ENCODE peak calls at places on chromosomes 6 and 20, in four cellular contexts. One of them, this sample, is unnamed.

GRCh38 chr6:139376054-139376355 is 1.6 kb upstream of the CITED2 start:
- DNase-seq in heart left ventricle: no peak
- DNase-seq in BE2C: no peak
- DNase-seq in AG09319: no peak
- DNase-seq in this sample: no peak

GRCh38 chr6:107647439-107647948 is 157.6 kb downstream of the SOBP start:
- DNase-seq in heart left ventricle: no peak
- DNase-seq in BE2C: no peak
- DNase-seq in AG09319: no peak
- DNase-seq in this sample: no peak

GRCh38 chr6:10555625-10556309 is 34.6 kb downstream of the GCNT2 start:
- DNase-seq in heart left ventricle: peak; percentile 78
- DNase-seq in BE2C: peak; percentile 13
- DNase-seq in AG09319: no peak
- DNase-seq in this sample: no peak

GRCh38 chr6:79601020-79601609 is 30.0 kb upstream of the SH3BGRL2 start:
- DNase-seq in heart left ventricle: no peak
- DNase-seq in BE2C: no peak
- DNase-seq in AG09319: peak; percentile 23
- DNase-seq in this sample: no peak

GRCh38 chr6:36350681-36351091 is 14.0 kb upstream of the BNIP5 start:
- DNase-seq in heart left ventricle: peak; percentile 59
- DNase-seq in BE2C: no peak
- DNase-seq in AG09319: no peak
- DNase-seq in this sample: no peak

GRCh38 chr6:105301756-105302616 is 100.9 kb downstream of the PREP start:
- DNase-seq in heart left ventricle: no peak
- DNase-seq in BE2C: no peak
- DNase-seq in AG09319: no peak
- DNase-seq in this sample: no peak

GRCh38 chr6:46954819-46955520 is 33.2 kb upstream of the ADGRF5 start:
- DNase-seq in heart left ventricle: peak; percentile 35
- DNase-seq in BE2C: peak; percentile 15
- DNase-seq in AG09319: no peak
- DNase-seq in this sample: no peak

GRCh38 chr6:47633141-47633540 is 65.2 kb upstream of the ADGRF4 start:
- DNase-seq in heart left ventricle: no peak
- DNase-seq in BE2C: no peak
- DNase-seq in AG09319: peak; percentile 53
- DNase-seq in this sample: no peak

GRCh38 chr6:30684386-30685156 is 1.9 kb downstream of the PPP1R18 start:
- DNase-seq in heart left ventricle: peak; percentile 75
- DNase-seq in BE2C: peak; percentile 48
- DNase-seq in AG09319: no peak
- DNase-seq in this sample: no peak

GRCh38 chr20:41155267-41155666 is 17.9 kb downstream of the PLCG1 start:
- DNase-seq in heart left ventricle: no peak
- DNase-seq in BE2C: no peak
- DNase-seq in AG09319: no peak
- DNase-seq in this sample: no peak

GRCh38 chr20:46951840-46952497 is 57.3 kb downstream of the EYA2 start:
- DNase-seq in heart left ventricle: no peak
- DNase-seq in BE2C: no peak
- DNase-seq in AG09319: no peak
- DNase-seq in this sample: no peak

GRCh38 chr6:159061146-159061545 is 16.4 kb upstream of the TAGAP start:
- DNase-seq in heart left ventricle: no peak
- DNase-seq in BE2C: no peak
- DNase-seq in AG09319: no peak
- DNase-seq in this sample: no peak

GRCh38 chr6:160101262-160102205 is 20.1 kb upstream of the SLC22A1 start:
- DNase-seq in heart left ventricle: no peak
- DNase-seq in BE2C: no peak
- DNase-seq in AG09319: no peak
- DNase-seq in this sample: no peak

GRCh38 chr6:38212579-38212978 is 393.1 kb downstream of the ZFAND3 start:
- DNase-seq in heart left ventricle: no peak
- DNase-seq in BE2C: peak; percentile 41
- DNase-seq in AG09319: no peak
- DNase-seq in this sample: no peak

GRCh38 chr6:46010771-46011170 is 4.9 kb downstream of the CLIC5 start:
- DNase-seq in heart left ventricle: peak; percentile 54
- DNase-seq in BE2C: no peak
- DNase-seq in AG09319: no peak
- DNase-seq in this sample: no peak

GRCh38 chr6:19905584-19905983 is 68.4 kb downstream of the ID4 start:
- DNase-seq in heart left ventricle: no peak
- DNase-seq in BE2C: no peak
- DNase-seq in AG09319: no peak
- DNase-seq in this sample: no peak

GRCh38 chr6:36347635-36348034 is 10.9 kb upstream of the BNIP5 start:
- DNase-seq in heart left ventricle: no peak
- DNase-seq in BE2C: no peak
- DNase-seq in AG09319: no peak
- DNase-seq in this sample: no peak

GRCh38 chr6:11434565-11435326 is 102.8 kb upstream of the TMEM170B start:
- DNase-seq in heart left ventricle: no peak
- DNase-seq in BE2C: no peak
- DNase-seq in AG09319: peak; percentile 71
- DNase-seq in this sample: no peak

GRCh38 chr6:165854061-165854862 is 191.2 kb upstream of the PDE10A start:
- DNase-seq in heart left ventricle: no peak
- DNase-seq in BE2C: no peak
- DNase-seq in AG09319: no peak
- DNase-seq in this sample: no peak

GRCh38 chr6:28896505-28897392 is 27.0 kb downstream of the TRIM27 start:
- DNase-seq in heart left ventricle: peak; percentile 43
- DNase-seq in BE2C: peak; percentile 65
- DNase-seq in AG09319: no peak
- DNase-seq in this sample: peak; percentile 51

This sample was measured in HCT116.